ENCODE peak calls at places on chromosomes 12 and 14, in five cellular contexts. K, T, C, Y and N are unnamed samples.

GRCh38 chr12:33828326-33828725 is 194.0 kb upstream of the ALG10 start:
- DNase-seq in Y (no peak), K (no peak), C (no peak), T (peak; percentile 3), N (no peak)

GRCh38 chr14:64758711-64759554 is 54.7 kb downstream of the PLEKHG3 start:
- DNase-seq in K (peak; percentile 72), Y (no peak), C (no peak), T (no peak), N (peak; percentile 84)

GRCh38 chr12:119153477-119154434 is 25.0 kb upstream of the HSPB8 start:
- DNase-seq in C (no peak), K (no peak), Y (peak; percentile 93), T (peak; percentile 81), N (no peak)

GRCh38 chr14:85565862-85566296 is 35.9 kb downstream of the FLRT2 start:
- DNase-seq in T (no peak), K (no peak), Y (no peak), C (no peak), N (no peak)

GRCh38 chr12:72982351-72982750 is 710.2 kb downstream of the TRHDE start:
- DNase-seq in K (no peak), Y (no peak), C (no peak), T (no peak), N (no peak)

GRCh38 chr14:90553298-90553920 is 156.6 kb downstream of the CALM1 start:
- DNase-seq in T (no peak), C (no peak), Y (no peak), K (no peak), N (no peak)

GRCh38 chr12:57236224-57236924 is 6.9 kb downstream of the SHMT2 start:
- DNase-seq in K (no peak), C (no peak), T (no peak), Y (no peak), N (no peak)

GRCh38 chr14:39483682-39484081 is 51.4 kb upstream of the FBXO33 start:
- DNase-seq in K (no peak), C (no peak), T (no peak), Y (no peak), N (no peak)

GRCh38 chr12:57613427-57614109 is 2.3 kb downstream of the ARHGEF25 start:
- DNase-seq in Y (no peak), C (no peak), K (no peak), T (no peak), N (no peak)

GRCh38 chr14:81927069-81927468 is 393.4 kb upstream of the SEL1L start:
- DNase-seq in Y (no peak), T (no peak), K (no peak), C (no peak), N (no peak)

GRCh38 chr12:28253175-28253641 is 63.0 kb downstream of the CCDC91 start:
- DNase-seq in Y (no peak), T (no peak), C (peak; percentile 49), K (no peak), N (no peak)

GRCh38 chr12:3491938-3492867 is 1.2 kb downstream of the PRMT8 start:
- DNase-seq in K (peak; percentile 2), Y (peak; percentile 51), C (no peak), T (peak; percentile 50), N (peak; percentile 80)

GRCh38 chr12:115223322-115223721 is 539.3 kb upstream of the TBX3 start:
- DNase-seq in C (no peak), Y (no peak), T (no peak), K (peak; percentile 14), N (no peak)

GRCh38 chr14:71444030-71444822 is 488.0 kb upstream of the RGS6 start:
- DNase-seq in C (peak; percentile 40), K (no peak), Y (no peak), T (no peak), N (no peak)

GRCh38 chr12:130714591-130715149 is 1.4 kb downstream of the RIMBP2 start:
- DNase-seq in K (no peak), T (no peak), C (no peak), Y (no peak), N (peak; percentile 78)

GRCh38 chr14:39441805-39442204 is 9.6 kb upstream of the FBXO33 start:
- DNase-seq in Y (no peak), T (no peak), C (no peak), K (no peak), N (no peak)

GRCh38 chr12:121673013-121673441 is 3.6 kb upstream of the MORN3 start:
- DNase-seq in T (no peak), C (no peak), K (no peak), Y (no peak), N (peak; percentile 71)

GRCh38 chr12:104801005-104801404 is 157.1 kb downstream of the SLC41A2 start:
- DNase-seq in C (no peak), Y (no peak), T (no peak), K (no peak), N (no peak)

GRCh38 chr12:857611-858010 is 91.9 kb downstream of the RAD52 start:
- DNase-seq in C (no peak), T (no peak), Y (no peak), K (no peak), N (no peak)

GRCh38 chr12:20778969-20779368 is 31.5 kb upstream of the SLCO1B3 start:
- DNase-seq in C (no peak), K (no peak), Y (no peak), T (no peak), N (no peak)

GRCh38 chr14:31270196-31270772 is 62.7 kb upstream of the HECTD1 start:
- DNase-seq in C (no peak), Y (no peak), K (peak; percentile 77), T (peak; percentile 40), N (no peak)

GRCh38 chr14:50529288-50530179 is 2.8 kb downstream of the MAP4K5 start:
- DNase-seq in C (no peak), K (no peak), Y (no peak), T (peak; percentile 51), N (no peak)

GRCh38 chr14:71648725-71649124 is 283.5 kb upstream of the RGS6 start:
- DNase-seq in C (no peak), Y (no peak), K (peak; percentile 64), T (no peak), N (no peak)

GRCh38 chr12:54984602-54985376 is at the start of gene TESPA1:
- DNase-seq in Y (no peak), T (peak; percentile 65), K (no peak), C (peak; percentile 90), N (no peak)

GRCh38 chr14:50955373-50956043 is 11.2 kb upstream of the PYGL start:
- DNase-seq in K (peak; percentile 82), C (no peak), Y (no peak), T (peak; percentile 87), N (peak; percentile 75)

GRCh38 chr14:92701826-92702225 is 46.6 kb downstream of the LGMN start:
- DNase-seq in T (no peak), K (no peak), C (no peak), Y (no peak), N (no peak)

GRCh38 chr12:32502693-32503510 is 103.5 kb downstream of the FGD4 start:
- DNase-seq in T (no peak), C (no peak), K (no peak), Y (no peak), N (no peak)

GRCh38 chr14:71523630-71524320 is 408.5 kb upstream of the RGS6 start:
- DNase-seq in Y (no peak), T (no peak), K (no peak), C (peak; percentile 76), N (no peak)

GRCh38 chr12:25271486-25272098 is 20.9 kb upstream of the KRAS start:
- DNase-seq in K (no peak), Y (no peak), T (no peak), C (no peak), N (no peak)

GRCh38 chr12:25266522-25266921 is 15.8 kb upstream of the KRAS start:
- DNase-seq in Y (no peak), K (no peak), T (no peak), C (no peak), N (no peak)

GRCh38 chr12:25272937-25273526 is 22.3 kb upstream of the KRAS start:
- DNase-seq in K (no peak), T (no peak), C (no peak), Y (no peak), N (peak; percentile 6)

GRCh38 chr12:25264862-25265261 is 14.1 kb upstream of the KRAS start:
- DNase-seq in T (no peak), C (no peak), Y (no peak), K (no peak), N (no peak)

GRCh38 chr12:25269701-25270100 is 19.0 kb upstream of the KRAS start:
- DNase-seq in Y (no peak), C (peak; percentile 52), T (no peak), K (no peak), N (no peak)
- TF ChIP-seq GABPA in Y (no peak), C (no peak), T (no peak), K (no peak), N (no peak)

GRCh38 chr12:123388948-123389559 is 5.1 kb downstream of the KMT5A start:
- DNase-seq in C (no peak), Y (no peak), K (no peak), T (no peak), N (peak; percentile 82)

GRCh38 chr12:123388218-123388947 is 4.5 kb downstream of the KMT5A start:
- DNase-seq in Y (no peak), C (peak; percentile 21), T (peak; percentile 97), K (peak; percentile 58), N (peak; percentile 98)

GRCh38 chr12:123389560-123390351 is 5.8 kb downstream of the KMT5A start:
- DNase-seq in T (peak; percentile 65), Y (no peak), K (peak; percentile 45), C (no peak), N (peak; percentile 77)

GRCh38 chr12:123391546-123392343 is 7.8 kb downstream of the KMT5A start:
- DNase-seq in K (no peak), T (no peak), Y (no peak), C (no peak), N (no peak)

GRCh38 chr12:123390415-123391093 is 6.6 kb downstream of the KMT5A start:
- DNase-seq in C (no peak), K (no peak), Y (no peak), T (no peak), N (no peak)
- H3K4me2 ChIP-seq in C (peak overlapping the region; percentile 91), K (peak overlapping the region; percentile 65), Y (peak overlapping the region; percentile 56), T (peak overlapping the region; percentile 68), N (peak overlapping the region; percentile 98)

DNA sequence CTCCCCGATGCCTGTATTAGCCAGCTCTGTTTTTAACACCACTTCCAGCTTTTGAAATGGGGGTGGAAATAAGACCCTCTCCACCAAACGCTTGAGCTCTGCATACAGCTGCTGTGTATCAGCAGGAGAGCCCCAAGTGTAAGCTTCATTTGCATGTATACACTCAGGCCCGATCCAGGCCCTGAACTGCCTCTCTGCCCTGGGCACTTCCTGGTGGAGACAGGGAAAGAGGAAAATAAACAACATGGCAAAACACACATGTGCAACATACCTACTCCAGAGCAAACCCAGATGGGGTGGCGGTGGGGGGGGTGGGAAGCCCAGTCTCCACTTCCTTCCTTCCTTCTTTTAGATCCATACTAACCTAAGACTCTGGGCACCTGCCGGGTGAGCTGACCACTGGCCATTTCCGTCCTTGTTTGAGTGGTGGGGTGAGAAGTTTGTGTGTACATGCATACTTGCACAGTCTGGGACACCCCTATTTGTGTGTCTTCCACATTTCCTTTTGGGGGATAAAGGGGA is 55.3 kb downstream of the RBM19 start:
- DNase-seq in K (no peak), Y (no peak), T (no peak), C (no peak), N (no peak)
- TF ChIP-seq USF2 in K (no peak), Y (no peak), T (no peak), C (no peak), N (no peak)

DNA sequence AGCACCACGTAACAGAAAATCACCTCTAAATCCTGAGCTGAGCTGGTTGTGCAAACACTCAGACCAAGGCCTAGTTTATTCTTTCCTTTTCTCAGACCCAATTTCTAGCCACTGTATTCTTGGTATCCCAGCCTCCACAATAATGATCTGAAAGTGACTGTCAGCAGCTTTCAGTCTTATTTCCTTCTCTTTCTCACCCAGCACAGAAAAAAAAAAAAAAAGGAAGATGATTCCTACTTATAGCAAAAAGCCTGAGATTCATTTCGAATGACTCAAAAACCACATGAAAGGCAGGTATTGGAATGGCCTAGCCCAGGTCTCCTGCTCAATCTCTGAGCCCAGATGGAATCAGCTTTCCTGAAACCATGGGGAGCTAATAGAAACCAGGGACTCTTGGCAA is 298.6 kb upstream of the PPFIA2 start:
- DNase-seq in T (no peak), K (no peak), C (no peak), Y (no peak), N (no peak)
- TF ChIP-seq GABPA in T (no peak), K (no peak), C (no peak), Y (no peak), N (no peak)